ENCODE peak calls at places on chromosomes 13 and 19, in ten cellular contexts. One of them, this sample, is unnamed.

GRCh38 chr13:43933378-43933777 is 53.7 kb downstream of the LACC1 start:
- DNase-seq in T-helper 1 cell: no peak
- DNase-seq in pancreas: no peak
- DNase-seq in thoracic aorta: no peak
- DNase-seq in uterus: no peak
- DNase-seq in OCI-LY7: no peak
- DNase-seq in stimulated activated CD8-positive, alpha-beta memory T cell treated with anti-CD3 and anti-CD28 coated beads, Interleukin-7, amount 100 ng/mL, for 48 hours: no peak
- DNase-seq in HCEC 1CT: no peak
- DNase-seq in heart right ventricle: no peak
- DNase-seq in KBM-7: no peak
- DNase-seq in this sample: no peak

GRCh38 chr19:44704982-44705381 is 6.0 kb downstream of the CEACAM16 start:
- DNase-seq in T-helper 1 cell: no peak
- DNase-seq in heart right ventricle: no peak
- DNase-seq in uterus: no peak
- DNase-seq in HCEC 1CT: no peak
- DNase-seq in KBM-7: no peak
- DNase-seq in thoracic aorta: no peak
- DNase-seq in pancreas: no peak
- DNase-seq in stimulated activated CD8-positive, alpha-beta memory T cell treated with anti-CD3 and anti-CD28 coated beads, Interleukin-7, amount 100 ng/mL, for 48 hours: no peak
- DNase-seq in OCI-LY7: no peak
- DNase-seq in this sample: no peak

GRCh38 chr13:99926014-99926731 is 45.4 kb downstream of the ZIC5 start:
- DNase-seq in OCI-LY7: no peak
- DNase-seq in heart right ventricle: no peak
- DNase-seq in KBM-7: no peak
- DNase-seq in T-helper 1 cell: no peak
- DNase-seq in HCEC 1CT: no peak
- DNase-seq in stimulated activated CD8-positive, alpha-beta memory T cell treated with anti-CD3 and anti-CD28 coated beads, Interleukin-7, amount 100 ng/mL, for 48 hours: no peak
- DNase-seq in uterus: no peak
- DNase-seq in thoracic aorta: no peak
- DNase-seq in pancreas: peak; percentile 18
- DNase-seq in this sample: peak; percentile 4

GRCh38 chr19:4821265-4821664 is 10.2 kb downstream of the TICAM1 start:
- DNase-seq in KBM-7: no peak
- DNase-seq in heart right ventricle: no peak
- DNase-seq in pancreas: no peak
- DNase-seq in T-helper 1 cell: no peak
- DNase-seq in thoracic aorta: no peak
- DNase-seq in OCI-LY7: no peak
- DNase-seq in stimulated activated CD8-positive, alpha-beta memory T cell treated with anti-CD3 and anti-CD28 coated beads, Interleukin-7, amount 100 ng/mL, for 48 hours: no peak
- DNase-seq in HCEC 1CT: no peak
- DNase-seq in uterus: no peak
- DNase-seq in this sample: no peak

GRCh38 chr13:106680796-106681482 is 113.0 kb upstream of the ARGLU1 start:
- DNase-seq in stimulated activated CD8-positive, alpha-beta memory T cell treated with anti-CD3 and anti-CD28 coated beads, Interleukin-7, amount 100 ng/mL, for 48 hours: no peak
- DNase-seq in pancreas: no peak
- DNase-seq in T-helper 1 cell: no peak
- DNase-seq in KBM-7: peak; percentile 25
- DNase-seq in HCEC 1CT: no peak
- DNase-seq in thoracic aorta: no peak
- DNase-seq in OCI-LY7: no peak
- DNase-seq in uterus: no peak
- DNase-seq in heart right ventricle: peak; percentile 23
- DNase-seq in this sample: no peak

GRCh38 chr19:46042252-46042883 is 1.6 kb upstream of the IGFL4 start:
- DNase-seq in KBM-7: no peak
- DNase-seq in HCEC 1CT: no peak
- DNase-seq in pancreas: no peak
- DNase-seq in T-helper 1 cell: no peak
- DNase-seq in heart right ventricle: no peak
- DNase-seq in thoracic aorta: no peak
- DNase-seq in stimulated activated CD8-positive, alpha-beta memory T cell treated with anti-CD3 and anti-CD28 coated beads, Interleukin-7, amount 100 ng/mL, for 48 hours: no peak
- DNase-seq in uterus: no peak
- DNase-seq in OCI-LY7: no peak
- DNase-seq in this sample: no peak

GRCh38 chr13:109121826-109122225 is 492.4 kb downstream of the MYO16 start:
- DNase-seq in KBM-7: no peak
- DNase-seq in OCI-LY7: no peak
- DNase-seq in stimulated activated CD8-positive, alpha-beta memory T cell treated with anti-CD3 and anti-CD28 coated beads, Interleukin-7, amount 100 ng/mL, for 48 hours: no peak
- DNase-seq in thoracic aorta: no peak
- DNase-seq in pancreas: no peak
- DNase-seq in heart right ventricle: no peak
- DNase-seq in HCEC 1CT: no peak
- DNase-seq in T-helper 1 cell: no peak
- DNase-seq in uterus: no peak
- DNase-seq in this sample: no peak

GRCh38 chr19:19226204-19226603 is 14.4 kb downstream of the NCAN start:
- DNase-seq in OCI-LY7: no peak
- DNase-seq in HCEC 1CT: no peak
- DNase-seq in stimulated activated CD8-positive, alpha-beta memory T cell treated with anti-CD3 and anti-CD28 coated beads, Interleukin-7, amount 100 ng/mL, for 48 hours: no peak
- DNase-seq in thoracic aorta: no peak
- DNase-seq in T-helper 1 cell: no peak
- DNase-seq in pancreas: no peak
- DNase-seq in KBM-7: no peak
- DNase-seq in uterus: no peak
- DNase-seq in heart right ventricle: no peak
- DNase-seq in this sample: no peak

GRCh38 chr19:28217064-28217463 is 995.9 kb downstream of the UQCRFS1 start:
- DNase-seq in OCI-LY7: no peak
- DNase-seq in KBM-7: no peak
- DNase-seq in stimulated activated CD8-positive, alpha-beta memory T cell treated with anti-CD3 and anti-CD28 coated beads, Interleukin-7, amount 100 ng/mL, for 48 hours: no peak
- DNase-seq in uterus: no peak
- DNase-seq in thoracic aorta: no peak
- DNase-seq in T-helper 1 cell: no peak
- DNase-seq in heart right ventricle: no peak
- DNase-seq in pancreas: no peak
- DNase-seq in HCEC 1CT: no peak
- DNase-seq in this sample: no peak

GRCh38 chr19:35895911-35896642 is 4.3 kb downstream of the NFKBID start:
- DNase-seq in HCEC 1CT: no peak
- DNase-seq in OCI-LY7: no peak
- DNase-seq in uterus: no peak
- DNase-seq in thoracic aorta: no peak
- DNase-seq in heart right ventricle: no peak
- DNase-seq in stimulated activated CD8-positive, alpha-beta memory T cell treated with anti-CD3 and anti-CD28 coated beads, Interleukin-7, amount 100 ng/mL, for 48 hours: no peak
- DNase-seq in pancreas: no peak
- DNase-seq in T-helper 1 cell: no peak
- DNase-seq in KBM-7: no peak
- DNase-seq in this sample: no peak

GRCh38 chr13:37599509-37599908 is 941 bp upstream of the POSTN start:
- DNase-seq in thoracic aorta: no peak
- DNase-seq in uterus: no peak
- DNase-seq in T-helper 1 cell: no peak
- DNase-seq in HCEC 1CT: no peak
- DNase-seq in OCI-LY7: no peak
- DNase-seq in heart right ventricle: no peak
- DNase-seq in KBM-7: no peak
- DNase-seq in stimulated activated CD8-positive, alpha-beta memory T cell treated with anti-CD3 and anti-CD28 coated beads, Interleukin-7, amount 100 ng/mL, for 48 hours: no peak
- DNase-seq in pancreas: no peak
- DNase-seq in this sample: no peak

GRCh38 chr13:111011899-111012298 is 97.0 kb upstream of the ANKRD10 start:
- DNase-seq in heart right ventricle: no peak
- DNase-seq in uterus: no peak
- DNase-seq in KBM-7: no peak
- DNase-seq in T-helper 1 cell: peak; percentile 83
- DNase-seq in stimulated activated CD8-positive, alpha-beta memory T cell treated with anti-CD3 and anti-CD28 coated beads, Interleukin-7, amount 100 ng/mL, for 48 hours: no peak
- DNase-seq in thoracic aorta: no peak
- DNase-seq in OCI-LY7: no peak
- DNase-seq in pancreas: no peak
- DNase-seq in HCEC 1CT: no peak
- DNase-seq in this sample: no peak

GRCh38 chr13:27896726-27897125 is 23.1 kb upstream of the PDX1 start:
- DNase-seq in stimulated activated CD8-positive, alpha-beta memory T cell treated with anti-CD3 and anti-CD28 coated beads, Interleukin-7, amount 100 ng/mL, for 48 hours: no peak
- DNase-seq in T-helper 1 cell: no peak
- DNase-seq in heart right ventricle: no peak
- DNase-seq in KBM-7: no peak
- DNase-seq in uterus: no peak
- DNase-seq in HCEC 1CT: no peak
- DNase-seq in pancreas: no peak
- DNase-seq in thoracic aorta: no peak
- DNase-seq in OCI-LY7: no peak
- DNase-seq in this sample: no peak

GRCh38 chr19:16892438-16892837 is 3.6 kb downstream of the F2RL3 start:
- DNase-seq in OCI-LY7: no peak
- DNase-seq in uterus: no peak
- DNase-seq in HCEC 1CT: no peak
- DNase-seq in stimulated activated CD8-positive, alpha-beta memory T cell treated with anti-CD3 and anti-CD28 coated beads, Interleukin-7, amount 100 ng/mL, for 48 hours: no peak
- DNase-seq in thoracic aorta: no peak
- DNase-seq in KBM-7: no peak
- DNase-seq in pancreas: no peak
- DNase-seq in heart right ventricle: no peak
- DNase-seq in T-helper 1 cell: no peak
- DNase-seq in this sample: no peak

GRCh38 chr19:35342430-35342829 is 5.3 kb upstream of the FFAR1 start:
- DNase-seq in heart right ventricle: no peak
- DNase-seq in thoracic aorta: no peak
- DNase-seq in HCEC 1CT: no peak
- DNase-seq in KBM-7: no peak
- DNase-seq in uterus: no peak
- DNase-seq in stimulated activated CD8-positive, alpha-beta memory T cell treated with anti-CD3 and anti-CD28 coated beads, Interleukin-7, amount 100 ng/mL, for 48 hours: no peak
- DNase-seq in pancreas: no peak
- DNase-seq in T-helper 1 cell: no peak
- DNase-seq in OCI-LY7: no peak
- DNase-seq in this sample: no peak

GRCh38 chr13:48533986-48534600 is 1.2 kb upstream of the RCBTB2 start:
- DNase-seq in stimulated activated CD8-positive, alpha-beta memory T cell treated with anti-CD3 and anti-CD28 coated beads, Interleukin-7, amount 100 ng/mL, for 48 hours: no peak
- DNase-seq in uterus: no peak
- DNase-seq in T-helper 1 cell: peak; percentile 20
- DNase-seq in thoracic aorta: no peak
- DNase-seq in HCEC 1CT: no peak
- DNase-seq in OCI-LY7: no peak
- DNase-seq in heart right ventricle: no peak
- DNase-seq in pancreas: no peak
- DNase-seq in KBM-7: peak; percentile 56
- DNase-seq in this sample: no peak

GRCh38 chr13:99467764-99468163 is 33.5 kb upstream of the TM9SF2 start:
- DNase-seq in uterus: no peak
- DNase-seq in KBM-7: no peak
- DNase-seq in pancreas: peak; percentile 25
- DNase-seq in HCEC 1CT: peak; percentile 48
- DNase-seq in thoracic aorta: no peak
- DNase-seq in stimulated activated CD8-positive, alpha-beta memory T cell treated with anti-CD3 and anti-CD28 coated beads, Interleukin-7, amount 100 ng/mL, for 48 hours: no peak
- DNase-seq in OCI-LY7: no peak
- DNase-seq in T-helper 1 cell: no peak
- DNase-seq in heart right ventricle: no peak
- DNase-seq in this sample: no peak

GRCh38 chr13:101846701-101847100 is 394.2 kb downstream of the ITGBL1 start:
- DNase-seq in pancreas: no peak
- DNase-seq in T-helper 1 cell: no peak
- DNase-seq in heart right ventricle: no peak
- DNase-seq in OCI-LY7: no peak
- DNase-seq in thoracic aorta: no peak
- DNase-seq in uterus: no peak
- DNase-seq in KBM-7: no peak
- DNase-seq in stimulated activated CD8-positive, alpha-beta memory T cell treated with anti-CD3 and anti-CD28 coated beads, Interleukin-7, amount 100 ng/mL, for 48 hours: no peak
- DNase-seq in HCEC 1CT: no peak
- DNase-seq in this sample: no peak

GRCh38 chr13:66312312-66313087 is 917.6 kb downstream of the PCDH9 start:
- DNase-seq in stimulated activated CD8-positive, alpha-beta memory T cell treated with anti-CD3 and anti-CD28 coated beads, Interleukin-7, amount 100 ng/mL, for 48 hours: no peak
- DNase-seq in T-helper 1 cell: no peak
- DNase-seq in OCI-LY7: no peak
- DNase-seq in KBM-7: no peak
- DNase-seq in pancreas: peak; percentile 15
- DNase-seq in thoracic aorta: no peak
- DNase-seq in uterus: no peak
- DNase-seq in HCEC 1CT: no peak
- DNase-seq in heart right ventricle: no peak
- DNase-seq in this sample: peak; percentile 18

GRCh38 chr13:49784886-49785570 is 7.5 kb downstream of the KPNA3 start:
- DNase-seq in OCI-LY7: no peak
- DNase-seq in heart right ventricle: no peak
- DNase-seq in stimulated activated CD8-positive, alpha-beta memory T cell treated with anti-CD3 and anti-CD28 coated beads, Interleukin-7, amount 100 ng/mL, for 48 hours: no peak
- DNase-seq in T-helper 1 cell: no peak
- DNase-seq in pancreas: no peak
- DNase-seq in KBM-7: no peak
- DNase-seq in HCEC 1CT: no peak
- DNase-seq in thoracic aorta: no peak
- DNase-seq in uterus: no peak
- DNase-seq in this sample: no peak

This sample was measured in NCI-H460.